ENCODE peak calls at places on chromosomes 11 and 22, in six cellular contexts. R is WTC11, J is HepG2, L is H1, X is K562, Z is GM12878. W is an unnamed sample.

GRCh38 chr11:104154296-104154695 is 9.7 kb downstream of the PDGFD start:
- DNase-seq in R (no peak), Z (no peak), J (no peak), X (no peak), L (no peak), W (no peak)

GRCh38 chr11:12411806-12412727 is 34.7 kb downstream of the PARVA start:
- DNase-seq in Z (no peak), L (peak; percentile 93), X (peak; percentile 76), J (peak; percentile 31), R (peak; percentile 85), W (peak; percentile 56)

GRCh38 chr11:10498022-10498400 is 42.9 kb downstream of the AMPD3 start:
- DNase-seq in X (no peak), Z (no peak), R (no peak), L (no peak), J (no peak), W (no peak)

GRCh38 chr11:98101329-98101728 is 919.4 kb upstream of the CNTN5 start:
- DNase-seq in J (no peak), R (no peak), L (no peak), X (no peak), Z (no peak), W (no peak)

GRCh38 chr11:28009383-28009782 is 98.6 kb downstream of the KIF18A start:
- DNase-seq in X (no peak), Z (no peak), J (no peak), R (no peak), L (no peak), W (no peak)

GRCh38 chr11:123578778-123579481 is 75.5 kb downstream of the SCN3B start:
- DNase-seq in L (no peak), R (no peak), J (no peak), Z (no peak), X (no peak), W (no peak)

GRCh38 chr11:69144719-69145365 is 10.9 kb upstream of the SMIM38 start:
- DNase-seq in R (no peak), X (no peak), L (no peak), Z (no peak), J (no peak), W (no peak)

GRCh38 chr11:45918331-45918941 is 759 bp upstream of the PEX16 start:
- DNase-seq in L (peak; percentile 86), Z (no peak), R (peak; percentile 80), X (peak; percentile 90), J (peak; percentile 63), W (no peak)

GRCh38 chr11:108593214-108593909 is at the start of gene EXPH5:
- DNase-seq in L (peak; percentile 96), X (peak; percentile 97), R (peak; percentile 98), Z (peak; percentile 82), J (peak; percentile 83), W (peak; percentile 99)

GRCh38 chr11:27287205-27287604 is 75.8 kb downstream of the CCDC34 start:
- DNase-seq in J (no peak), Z (no peak), R (no peak), X (no peak), L (no peak), W (no peak)

GRCh38 chr11:70014291-70014690 is 63.8 kb upstream of the ANO1 start:
- DNase-seq in X (no peak), R (no peak), L (no peak), J (no peak), Z (no peak), W (no peak)

GRCh38 chr11:73632996-73633395 is 13.4 kb upstream of the PLEKHB1 start:
- DNase-seq in Z (no peak), R (no peak), X (no peak), J (no peak), L (no peak), W (no peak)

GRCh38 chr11:115042002-115042401 is 363.7 kb downstream of the NXPE2 start:
- DNase-seq in L (no peak), J (no peak), R (peak; percentile 35), Z (no peak), X (no peak), W (no peak)

GRCh38 chr11:86990520-86990919 is 35.3 kb upstream of the FZD4 start:
- DNase-seq in L (no peak), X (no peak), R (no peak), J (peak; percentile 54), Z (no peak), W (peak; percentile 22)

GRCh38 chr11:69333149-69333710 is 39.3 kb downstream of the MYEOV start:
- DNase-seq in L (no peak), Z (no peak), X (no peak), J (no peak), R (no peak), W (no peak)

GRCh38 chr11:31995525-31996123 is 95.2 kb upstream of the RCN1 start:
- DNase-seq in Z (peak; percentile 26), J (no peak), X (no peak), R (no peak), L (no peak), W (no peak)

GRCh38 chr11:6817668-6818067 is 18.2 kb upstream of the OR6A2 start:
- DNase-seq in J (no peak), L (peak; percentile 69), Z (no peak), X (no peak), R (peak; percentile 72), W (no peak)

DNA sequence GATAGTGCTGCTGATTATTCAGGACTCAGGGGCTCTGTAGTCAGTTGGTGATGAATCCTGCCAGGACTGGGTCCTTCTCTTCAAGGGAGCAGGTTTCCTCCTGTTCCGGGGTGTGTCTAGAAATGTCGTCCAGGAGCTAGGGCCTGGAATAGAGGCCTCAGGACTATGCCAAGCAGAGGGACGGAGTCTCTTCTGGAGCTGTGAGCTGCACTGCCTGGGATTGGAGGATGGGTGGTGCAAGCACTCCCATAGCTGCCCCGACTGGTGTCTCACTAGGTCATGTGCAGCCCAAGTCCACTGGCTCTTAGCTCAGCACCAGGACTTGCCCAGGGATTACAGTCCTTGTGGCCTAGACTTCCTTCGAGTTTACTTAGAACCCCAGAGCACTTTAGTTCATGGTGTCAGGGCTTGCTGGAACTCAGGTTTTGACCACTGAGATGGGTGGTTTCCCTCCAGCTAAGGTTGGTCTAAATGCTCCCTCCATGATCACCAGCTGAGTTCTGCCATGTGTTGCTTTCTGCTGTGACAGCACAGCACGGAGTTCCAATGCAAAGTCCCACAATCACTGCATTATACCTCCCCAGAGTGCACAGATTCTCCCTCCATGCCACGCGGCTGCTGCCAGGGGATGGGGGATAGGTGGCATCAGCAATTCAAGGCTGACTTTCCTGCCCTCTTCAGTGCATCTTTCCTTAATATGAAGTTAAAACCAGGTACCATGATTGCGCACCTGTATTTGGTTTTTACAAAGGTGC is 42.6 kb upstream of the SHANK2 start:
- DNase-seq in J (no peak), L (peak; percentile 14), X (no peak), Z (no peak), R (no peak), W (no peak)
- TF ChIP-seq ATF3 in J (no peak), L (no peak), X (no peak), Z (no peak), R (no peak), W (no peak)

GRCh38 chr11:71998061-71998460 is 648 bp upstream of the IL18BP start:
- DNase-seq in L (no peak), Z (no peak), J (no peak), R (no peak), X (no peak), W (no peak)

GRCh38 chr11:71995726-71996291 is 2.9 kb upstream of the IL18BP start:
- DNase-seq in L (no peak), J (no peak), X (peak; percentile 75), R (no peak), Z (no peak), W (no peak)

GRCh38 chr11:71997594-71997993 is 1.1 kb upstream of the IL18BP start:
- DNase-seq in X (no peak), R (no peak), Z (no peak), J (no peak), L (no peak), W (no peak)

GRCh38 chr11:71996946-71997345 is 1.8 kb upstream of the IL18BP start:
- DNase-seq in R (no peak), J (no peak), X (no peak), Z (no peak), L (no peak), W (no peak)

DNA sequence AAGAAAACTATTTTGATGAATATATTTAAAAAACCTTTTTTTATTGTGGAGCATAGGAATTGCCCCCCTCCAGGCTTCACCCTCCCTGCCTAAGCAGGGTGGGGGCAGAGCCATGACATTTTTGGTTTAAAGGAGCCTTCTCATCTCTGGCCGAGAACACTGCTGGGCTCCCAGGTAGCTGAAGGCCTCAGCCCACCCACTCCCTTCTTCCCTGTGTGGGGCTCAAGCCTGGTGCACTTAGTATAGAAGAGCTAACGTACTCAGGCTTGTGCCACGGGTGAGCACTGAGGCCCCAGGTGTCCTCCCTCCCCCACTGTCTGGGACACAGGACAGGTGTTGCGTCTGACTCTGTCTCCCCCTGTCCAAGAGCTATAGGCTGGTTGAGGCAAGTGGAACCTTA is 2.2 kb upstream of the IL18BP start:
- DNase-seq in L (no peak), X (no peak), Z (no peak), J (no peak), R (no peak), W (no peak)
- TF ChIP-seq ATF3 in L (no peak), X (no peak), Z (no peak), J (no peak), R (no peak), W (no peak)

GRCh38 chr11:71935338-71935925 is 6.6 kb downstream of the RNF121 start:
- DNase-seq in L (no peak), R (no peak), J (no peak), Z (no peak), X (no peak), W (no peak)

GRCh38 chr11:71934213-71934612 is 5.4 kb downstream of the RNF121 start:
- DNase-seq in J (no peak), X (no peak), L (no peak), Z (no peak), R (no peak), W (no peak)

GRCh38 chr11:71936825-71937224 is 8.0 kb downstream of the RNF121 start:
- DNase-seq in X (no peak), L (no peak), Z (no peak), R (no peak), J (no peak), W (peak; percentile 16)

GRCh38 chr11:71940561-71941219 is 11.8 kb downstream of the RNF121 start:
- DNase-seq in Z (no peak), L (no peak), R (no peak), J (no peak), X (no peak), W (no peak)

DNA sequence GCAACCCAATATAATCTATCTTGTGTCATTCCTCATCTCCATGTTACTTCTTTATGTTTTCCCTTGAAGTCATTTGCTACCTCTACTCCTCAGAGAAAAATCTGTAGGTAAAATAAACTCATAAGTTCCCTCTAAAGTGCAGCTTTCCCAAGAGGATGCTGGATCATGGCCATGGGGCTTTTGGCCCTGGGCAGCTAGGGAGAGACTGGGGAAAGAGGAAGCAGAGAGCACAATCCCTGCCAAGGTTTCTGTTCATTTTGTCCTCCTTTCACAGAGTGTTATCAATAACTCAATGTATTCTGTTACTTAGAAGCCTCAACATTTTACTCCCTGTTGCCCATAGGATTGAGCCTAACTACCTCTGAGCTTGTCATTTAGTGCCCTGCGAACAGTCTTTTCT is 9.0 kb downstream of the RNF121 start:
- DNase-seq in Z (no peak), L (no peak), R (no peak), X (no peak), J (no peak), W (no peak)
- TF ChIP-seq ATF3 in Z (no peak), L (no peak), R (no peak), X (no peak), J (no peak), W (no peak)

GRCh38 chr22:37990302-37990701 is 5.9 kb upstream of the SOX10 start:
- DNase-seq in Z (no peak), R (no peak), J (no peak), L (no peak), X (no peak), W (no peak)
- TF ChIP-seq ATF3 in Z (no peak), R (no peak), J (no peak), L (no peak), X (no peak), W (no peak)

GRCh38 chr11:2298795-2299747 is 2.6 kb downstream of the C11orf21 start:
- DNase-seq in L (peak; percentile 68), J (peak; percentile 63), R (peak; percentile 72), X (peak; percentile 61), Z (no peak), W (no peak)
- TF ChIP-seq ATF3 in L (no peak), J (no peak), R (no peak), X (no peak), Z (no peak), W (no peak)